ENCODE peak calls at places on chromosomes 4 and X, in ten cellular contexts. J, M, Y, E, C, X, L, D, K and H are unnamed samples.

GRCh38 chrX:7568597-7568996 is 274.4 kb upstream of the VCX start:
- DNase-seq in J (no peak), M (no peak), Y (no peak), E (no peak), C (no peak), X (no peak), L (no peak), D (no peak), K (no peak), H (no peak)

GRCh38 chr4:181823183-181823582 is 420.0 kb upstream of the TENM3 start:
- DNase-seq in J (no peak), M (no peak), Y (no peak), E (no peak), C (no peak), X (no peak), L (no peak), D (no peak), K (no peak), H (no peak)

GRCh38 chr4:170025523-170026252 is 507 bp downstream of the MFAP3L start:
- DNase-seq in J (no peak), M (peak), Y (peak), E (peak), C (peak), X (no peak), L (no peak), D (peak), K (no peak), H (peak)

GRCh38 chr4:159205462-159205861 is 102.6 kb downstream of the RAPGEF2 start:
- DNase-seq in J (no peak), M (no peak), Y (no peak), E (no peak), C (no peak), X (no peak), L (no peak), D (no peak), K (no peak), H (no peak)

GRCh38 chr4:95798003-95798402 is 41.9 kb upstream of the PDHA2 start:
- DNase-seq in J (no peak), M (no peak), Y (no peak), E (no peak), C (no peak), X (no peak), L (no peak), D (no peak), K (no peak), H (no peak)

GRCh38 chrX:47218920-47219815 is 687 bp downstream of the CDK16 start:
- DNase-seq in J (peak), M (peak), Y (no peak), E (no peak), C (no peak), X (no peak), L (no peak), D (peak), K (no peak), H (no peak)

GRCh38 chr4:157204634-157205244 is 15.8 kb upstream of the GRIA2 start:
- DNase-seq in J (no peak), M (no peak), Y (peak), E (no peak), C (peak), X (no peak), L (peak), D (peak), K (no peak), H (peak)

GRCh38 chr4:73836373-73837269 is at the start of gene CXCL6:
- DNase-seq in J (no peak), M (peak), Y (peak), E (peak), C (no peak), X (peak), L (peak), D (no peak), K (no peak), H (no peak)

GRCh38 chr4:42327323-42327722 is 70.0 kb upstream of the SHISA3 start:
- DNase-seq in J (no peak), M (no peak), Y (no peak), E (no peak), C (no peak), X (no peak), L (peak), D (no peak), K (no peak), H (no peak)

GRCh38 chr4:185573651-185574199 is 38.4 kb upstream of the PDLIM3 start:
- DNase-seq in J (no peak), M (no peak), Y (peak), E (peak), C (peak), X (no peak), L (peak), D (peak), K (no peak), H (peak)

GRCh38 chr4:47340914-47341313 is 122.6 kb downstream of the COMMD8 start:
- DNase-seq in J (no peak), M (no peak), Y (no peak), E (no peak), C (no peak), X (no peak), L (no peak), D (no peak), K (no peak), H (no peak)

GRCh38 chr4:149645790-149646189 is 169.9 kb downstream of the IQCM start:
- DNase-seq in J (no peak), M (no peak), Y (peak), E (no peak), C (no peak), X (no peak), L (no peak), D (no peak), K (no peak), H (no peak)

GRCh38 chr4:64341711-64342110 is 67.5 kb downstream of the TECRL start:
- DNase-seq in J (no peak), M (no peak), Y (no peak), E (no peak), C (no peak), X (no peak), L (no peak), D (no peak), K (no peak), H (no peak)

GRCh38 chr4:145178740-145179139 is 1.6 kb downstream of the OTUD4 start:
- DNase-seq in J (no peak), M (no peak), Y (no peak), E (no peak), C (no peak), X (no peak), L (no peak), D (no peak), K (no peak), H (no peak)

GRCh38 chrX:31497086-31497485 is 425.2 kb upstream of the FTHL17 start:
- DNase-seq in J (no peak), M (no peak), Y (peak), E (peak), C (peak), X (no peak), L (peak), D (no peak), K (no peak), H (peak)

GRCh38 chrX:35104626-35105025 is 162.0 kb downstream of the FAM47B start:
- DNase-seq in J (no peak), M (no peak), Y (peak), E (peak), C (no peak), X (no peak), L (no peak), D (no peak), K (peak), H (peak)

GRCh38 chrX:139200346-139200745 is 330.2 kb upstream of the F9 start:
- DNase-seq in J (no peak), M (no peak), Y (no peak), E (no peak), C (no peak), X (no peak), L (no peak), D (no peak), K (no peak), H (no peak)

GRCh38 chr4:110515676-110516075 is 39.7 kb downstream of the ENPEP start:
- DNase-seq in J (no peak), M (no peak), Y (peak), E (peak), C (no peak), X (no peak), L (no peak), D (peak), K (no peak), H (peak)

GRCh38 chr4:118774321-118774720 is 61.6 kb downstream of the SEC24D start:
- DNase-seq in J (no peak), M (no peak), Y (no peak), E (no peak), C (no peak), X (no peak), L (no peak), D (no peak), K (no peak), H (no peak)

GRCh38 chrX:134026732-134027311 is 41.4 kb upstream of the GPC3 start:
- DNase-seq in J (peak), M (no peak), Y (peak), E (peak), C (peak), X (peak), L (peak), D (peak), K (no peak), H (peak)

GRCh38 chrX:24561121-24561520 is 86.0 kb downstream of the PCYT1B start:
- DNase-seq in J (no peak), M (no peak), Y (peak), E (no peak), C (peak), X (no peak), L (peak), D (peak), K (no peak), H (peak)

GRCh38 chr4:1611501-1611870 is 72.6 kb downstream of the FAM53A start:
- DNase-seq in J (no peak), M (no peak), Y (no peak), E (no peak), C (no peak), X (no peak), L (no peak), D (no peak), K (no peak), H (no peak)

GRCh38 chrX:113699939-113700338 is 859.3 kb upstream of the AMOT start:
- DNase-seq in J (no peak), M (no peak), Y (no peak), E (no peak), C (no peak), X (no peak), L (no peak), D (no peak), K (no peak), H (no peak)

GRCh38 chr4:16001484-16001858 is 38.5 kb upstream of the FGFBP2 start:
- DNase-seq in J (peak), M (peak), Y (peak), E (peak), C (peak), X (peak), L (peak), D (peak), K (peak), H (peak)

GRCh38 chrX:118594697-118595420 is 99.2 kb downstream of the DOCK11 start:
- DNase-seq in J (no peak), M (no peak), Y (peak), E (no peak), C (no peak), X (no peak), L (peak), D (no peak), K (no peak), H (no peak)

GRCh38 chrX:118350715-118351114 is 4.8 kb downstream of the WDR44 start:
- DNase-seq in J (no peak), M (no peak), Y (no peak), E (no peak), C (no peak), X (no peak), L (no peak), D (no peak), K (no peak), H (no peak)

GRCh38 chr4:72473434-72473900 is 95.6 kb downstream of the ADAMTS3 start:
- DNase-seq in J (no peak), M (no peak), Y (peak), E (peak), C (no peak), X (no peak), L (no peak), D (no peak), K (no peak), H (no peak)

GRCh38 chr4:118683513-118683912 is 1.7 kb upstream of the METTL14 start:
- DNase-seq in J (no peak), M (no peak), Y (peak), E (no peak), C (no peak), X (no peak), L (no peak), D (peak), K (no peak), H (peak)

GRCh38 chr4:128670434-128670999 is 139.0 kb upstream of the JADE1 start:
- DNase-seq in J (no peak), M (no peak), Y (peak), E (no peak), C (no peak), X (no peak), L (peak), D (no peak), K (no peak), H (no peak)

GRCh38 chr4:181959121-181959520 is 284.1 kb upstream of the TENM3 start:
- DNase-seq in J (no peak), M (no peak), Y (peak), E (peak), C (peak), X (no peak), L (peak), D (peak), K (no peak), H (peak)

GRCh38 chr4:8165374-8165896 is 6.8 kb upstream of the ABLIM2 start:
- DNase-seq in J (no peak), M (no peak), Y (no peak), E (no peak), C (no peak), X (no peak), L (no peak), D (no peak), K (no peak), H (no peak)

GRCh38 chrX:125681058-125681457 is 361.4 kb downstream of the TEX13C start:
- DNase-seq in J (no peak), M (no peak), Y (no peak), E (no peak), C (no peak), X (no peak), L (no peak), D (no peak), K (no peak), H (no peak)

GRCh38 chr4:3862640-3863420 is 96.6 kb downstream of the ADRA2C start:
- DNase-seq in J (no peak), M (no peak), Y (no peak), E (no peak), C (no peak), X (no peak), L (no peak), D (no peak), K (no peak), H (no peak)

DNA sequence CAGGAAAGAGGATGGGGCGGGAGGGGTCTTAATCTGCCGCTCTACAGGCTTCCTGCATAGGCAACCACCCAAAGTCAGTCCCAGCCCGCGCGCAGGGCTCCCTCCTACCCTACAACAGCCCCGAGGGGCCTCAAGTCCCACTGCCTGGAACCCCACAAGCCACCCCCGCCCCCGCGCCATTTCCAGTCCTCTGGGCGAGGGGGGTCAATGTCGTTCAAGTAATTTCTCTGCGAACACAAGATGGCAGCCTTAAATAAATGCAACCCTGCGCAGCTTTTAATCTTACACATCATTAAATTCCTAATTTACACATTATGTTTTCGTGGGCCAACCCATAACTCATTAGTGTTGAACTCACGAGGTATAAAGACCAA is 92.9 kb downstream of the BCOR start:
- DNase-seq in J (no peak), M (no peak), Y (no peak), E (no peak), C (no peak), X (no peak), L (no peak), D (no peak), K (no peak), H (no peak)
- H3K4me3 ChIP-seq in J (no peak), M (no peak), Y (no peak), E (no peak), C (no peak), X (no peak), L (no peak), D (no peak), K (no peak), H (no peak)

GRCh38 chrX:45806410-45807121 is 605.9 kb upstream of the DIPK2B start:
- DNase-seq in J (no peak), M (no peak), Y (peak), E (peak), C (peak), X (no peak), L (peak), D (peak), K (peak), H (peak)
- H3K4me3 ChIP-seq in J (no peak), M (no peak), Y (peak), E (peak), C (peak), X (peak), L (peak), D (no peak), K (peak), H (peak)

DNA sequence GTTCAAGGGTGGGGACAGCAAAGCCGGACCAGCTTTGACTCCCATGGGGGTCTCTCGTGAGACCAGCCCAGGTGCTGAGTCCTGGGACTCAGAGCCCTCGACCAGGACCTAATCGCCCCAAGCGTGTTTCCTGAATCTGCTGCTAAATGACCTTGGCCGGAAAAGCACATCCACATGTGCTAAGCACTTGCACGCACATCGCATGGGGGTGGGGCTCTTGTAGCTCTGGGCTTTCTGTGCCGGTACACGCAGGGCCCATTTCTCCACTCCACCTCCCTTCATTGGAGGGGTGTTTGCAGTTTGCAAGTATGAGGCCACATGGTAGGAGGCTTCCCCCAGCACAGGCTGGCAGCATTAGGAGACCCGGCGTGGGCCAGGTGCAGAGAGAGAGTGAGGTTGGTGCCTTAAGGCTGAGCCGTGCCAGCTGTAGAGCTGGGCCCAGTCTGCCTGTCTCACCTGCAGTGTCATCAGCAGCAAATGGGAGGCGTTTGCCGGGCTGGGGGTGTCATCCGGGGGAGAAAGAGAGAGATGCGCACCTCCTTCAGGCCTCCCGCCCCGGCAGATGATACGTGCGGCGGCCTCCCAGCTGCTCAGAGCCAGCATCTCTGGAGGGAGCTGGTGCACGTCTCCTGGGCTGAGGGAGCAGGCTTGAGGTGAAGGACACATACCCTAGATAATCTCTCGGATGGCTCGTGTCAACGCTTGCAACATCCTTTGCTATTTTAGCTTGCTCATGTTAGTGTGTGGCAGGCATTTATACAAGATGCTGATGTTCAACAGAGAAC is 45.2 kb upstream of the CLCN4 start:
- DNase-seq in J (no peak), M (no peak), Y (no peak), E (no peak), C (peak), X (no peak), L (peak), D (no peak), K (no peak), H (no peak)
- H3K4me3 ChIP-seq in J (no peak), M (no peak), Y (no peak), E (no peak), C (no peak), X (no peak), L (no peak), D (no peak), K (no peak), H (no peak)

GRCh38 chr4:164730705-164731393 is 23.1 kb upstream of the SMIM31 start:
- DNase-seq in J (no peak), M (no peak), Y (no peak), E (no peak), C (no peak), X (no peak), L (no peak), D (no peak), K (no peak), H (no peak)
- H3K4me3 ChIP-seq in J (no peak), M (no peak), Y (no peak), E (no peak), C (no peak), X (no peak), L (no peak), D (no peak), K (no peak), H (no peak)

GRCh38 chrX:49120104-49120503 is 3.4 kb downstream of the GPKOW start:
- DNase-seq in J (no peak), M (no peak), Y (peak), E (no peak), C (no peak), X (no peak), L (no peak), D (peak), K (no peak), H (no peak)

GRCh38 chrX:49116076-49116475 is 7.5 kb downstream of the GPKOW start:
- DNase-seq in J (no peak), M (no peak), Y (no peak), E (no peak), C (no peak), X (no peak), L (no peak), D (no peak), K (no peak), H (no peak)

GRCh38 chrX:49122499-49122898 is 1.0 kb downstream of the GPKOW start:
- DNase-seq in J (no peak), M (no peak), Y (no peak), E (no peak), C (no peak), X (no peak), L (no peak), D (no peak), K (no peak), H (no peak)

GRCh38 chrX:49111846-49112245 is 11.7 kb downstream of the GPKOW start:
- DNase-seq in J (no peak), M (no peak), Y (no peak), E (no peak), C (no peak), X (no peak), L (no peak), D (no peak), K (no peak), H (no peak)

GRCh38 chrX:49117597-49117996 is 5.9 kb downstream of the GPKOW start:
- DNase-seq in J (no peak), M (no peak), Y (no peak), E (no peak), C (no peak), X (no peak), L (no peak), D (no peak), K (no peak), H (no peak)
- H3K4me3 ChIP-seq in J (no peak), M (no peak), Y (no peak), E (no peak), C (no peak), X (no peak), L (no peak), D (no peak), K (no peak), H (no peak)

GRCh38 chrX:3448563-3448962 is 102.1 kb upstream of the MXRA5 start:
- DNase-seq in J (no peak), M (no peak), Y (no peak), E (no peak), C (no peak), X (no peak), L (no peak), D (no peak), K (no peak), H (no peak)
- H3K4me3 ChIP-seq in J (no peak), M (no peak), Y (no peak), E (no peak), C (no peak), X (no peak), L (no peak), D (no peak), K (no peak), H (no peak)

DNA sequence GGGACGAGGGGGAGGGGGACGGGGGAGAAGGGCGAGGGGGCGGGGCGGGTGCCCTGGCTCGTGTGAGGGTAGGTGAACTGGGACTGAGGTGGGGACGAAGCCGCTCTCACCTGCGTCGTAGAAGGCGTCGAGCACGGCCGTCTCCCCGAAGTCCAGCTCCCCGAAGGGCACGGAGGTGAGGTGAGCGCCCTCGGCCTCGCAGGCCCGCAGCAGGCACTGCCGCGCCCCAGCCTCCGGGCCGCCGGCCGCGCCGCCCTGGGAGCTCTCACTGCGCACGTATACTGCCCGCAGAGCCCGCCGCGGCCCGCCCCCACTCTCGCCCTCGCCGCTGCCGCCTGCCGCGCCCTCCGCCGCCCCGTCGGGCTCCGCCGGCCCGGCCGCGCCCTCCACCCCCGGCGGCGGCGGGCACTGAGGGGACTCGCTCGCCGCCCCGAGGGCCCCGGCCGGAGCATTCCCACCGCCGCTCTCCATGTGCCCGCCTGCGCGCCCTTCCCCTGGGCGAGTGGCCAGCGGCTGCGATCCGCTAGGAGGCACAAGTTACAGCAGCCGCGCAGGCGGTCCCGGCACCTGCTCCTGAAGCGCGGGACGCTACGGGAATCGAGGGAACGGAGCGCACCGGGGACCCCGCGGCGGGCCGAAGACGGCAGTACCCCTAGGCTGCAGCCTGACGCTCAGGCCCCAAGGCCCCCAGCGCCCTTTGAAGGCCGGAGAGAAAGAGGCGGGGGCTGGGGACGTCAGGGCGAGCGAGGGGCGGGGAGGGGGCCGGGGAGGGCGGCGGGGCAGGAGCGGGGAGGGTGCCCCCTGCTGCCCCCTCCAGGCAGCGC is at the start of gene MAP3K15:
- DNase-seq in J (peak), M (peak), Y (no peak), E (no peak), C (peak), X (no peak), L (peak), D (peak), K (no peak), H (no peak)
- H3K4me3 ChIP-seq in J (peak), M (no peak), Y (no peak), E (no peak), C (peak), X (peak), L (peak), D (peak), K (no peak), H (peak)

GRCh38 chr4:177118596-177118995 is 191.1 kb upstream of the NEIL3 start:
- DNase-seq in J (no peak), M (no peak), Y (peak), E (peak), C (peak), X (no peak), L (peak), D (no peak), K (peak), H (peak)
- H3K4me3 ChIP-seq in J (no peak), M (no peak), Y (no peak), E (no peak), C (no peak), X (no peak), L (no peak), D (no peak), K (no peak), H (no peak)